ENCODE peak calls at places on chromosome 6, in five cellular contexts. E, Q, Z, F and S are unnamed samples.

GRCh38 chr6:26501482-26501986 is 1.4 kb downstream of the BTN1A1 start:
- DNase-seq in E (peak), Q (no peak), Z (no peak), F (peak), S (peak)

GRCh38 chr6:27867051-27867940 is 44.9 kb downstream of the OR2B2 start:
- DNase-seq in E (peak), Q (peak), Z (peak), F (peak), S (peak)

GRCh38 chr6:130997061-130997753 is 65.8 kb downstream of the EPB41L2 start:
- DNase-seq in E (no peak), Q (no peak), Z (no peak), F (peak), S (peak)

GRCh38 chr6:160462551-160463109 is 114.5 kb downstream of the SLC22A3 start:
- DNase-seq in E (no peak), Q (peak), Z (no peak), F (peak), S (peak)

GRCh38 chr6:52260634-52261033 is 16.3 kb upstream of the IL17F start:
- DNase-seq in E (no peak), Q (no peak), Z (no peak), F (no peak), S (no peak)

GRCh38 chr6:169288591-169288990 is 34.9 kb upstream of the THBS2 start:
- DNase-seq in E (no peak), Q (peak), Z (no peak), F (peak), S (peak)

GRCh38 chr6:149130093-149130872 is 187.2 kb upstream of the TAB2 start:
- DNase-seq in E (peak), Q (peak), Z (no peak), F (peak), S (peak)

GRCh38 chr6:21198032-21198640 is 395.4 kb upstream of the SOX4 start:
- DNase-seq in E (no peak), Q (no peak), Z (no peak), F (no peak), S (no peak)

GRCh38 chr6:141265748-141266647 is 866.7 kb upstream of the GJE1 start:
- DNase-seq in E (no peak), Q (peak), Z (no peak), F (peak), S (peak)

GRCh38 chr6:43147289-43147688 is 23.8 kb upstream of the SRF start:
- DNase-seq in E (no peak), Q (no peak), Z (no peak), F (no peak), S (no peak)

GRCh38 chr6:81465859-81466258 is 286.6 kb downstream of the TENT5A start:
- DNase-seq in E (no peak), Q (peak), Z (peak), F (peak), S (peak)
- TF ChIP-seq CTCF in E (peak), Q (peak), Z (peak), F (peak), S (peak)

GRCh38 chr6:159170999-159171712 is 2.0 kb downstream of the FNDC1 start:
- DNase-seq in E (no peak), Q (peak), Z (no peak), F (peak), S (peak)

GRCh38 chr6:159169193-159169555 is at the start of gene FNDC1:
- DNase-seq in E (no peak), Q (no peak), Z (peak), F (peak), S (no peak)

GRCh38 chr6:159168536-159169192 is 536 bp upstream of the FNDC1 start:
- DNase-seq in E (peak), Q (no peak), Z (peak), F (peak), S (peak)

GRCh38 chr6:159170333-159170672 is 1.1 kb downstream of the FNDC1 start:
- DNase-seq in E (no peak), Q (no peak), Z (no peak), F (peak), S (peak)

DNA sequence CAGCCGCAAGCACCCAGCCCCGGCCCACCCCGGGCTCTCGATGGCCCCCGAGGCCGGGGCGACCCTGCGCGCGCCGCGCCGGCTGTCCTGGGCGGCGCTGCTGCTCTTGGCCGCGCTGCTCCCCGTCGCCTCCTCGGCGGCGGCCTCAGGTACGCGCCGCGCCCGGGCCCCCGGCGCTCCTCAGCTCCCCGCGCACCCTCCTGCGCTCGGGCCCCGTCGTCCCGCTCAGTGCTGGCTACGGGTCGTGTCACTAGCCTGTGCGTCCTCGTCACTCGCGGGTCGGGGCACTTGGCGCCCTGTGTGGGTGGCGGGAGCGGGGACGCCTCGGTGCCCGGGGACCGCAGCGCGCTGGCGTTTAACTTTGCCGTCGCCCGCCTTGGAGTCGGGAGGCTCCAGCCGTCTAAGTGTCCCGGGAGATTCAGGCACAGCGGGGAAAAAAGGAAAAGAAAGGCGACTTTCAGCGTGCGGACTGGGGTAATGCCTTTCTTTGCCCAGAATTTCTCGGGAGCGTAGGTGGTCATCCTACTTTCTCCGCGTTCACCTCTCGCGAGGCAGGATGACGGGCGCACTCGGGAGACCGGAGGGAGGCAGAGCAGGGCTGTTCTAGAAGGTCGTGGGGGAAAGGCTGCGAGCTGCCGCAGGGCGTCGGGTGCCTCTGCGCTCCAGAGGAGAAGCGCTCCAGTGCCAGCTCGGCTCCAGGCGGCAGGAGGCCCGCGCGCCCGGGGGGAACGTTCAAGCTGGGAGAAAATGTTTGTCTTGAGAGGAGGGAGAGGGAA is 545 bp downstream of the FNDC1 start:
- DNase-seq in E (no peak), Q (peak), Z (peak), F (peak), S (peak)
- H3K4me3 ChIP-seq in E (no peak), Q (no peak), Z (peak), F (peak), S (peak)

DNA sequence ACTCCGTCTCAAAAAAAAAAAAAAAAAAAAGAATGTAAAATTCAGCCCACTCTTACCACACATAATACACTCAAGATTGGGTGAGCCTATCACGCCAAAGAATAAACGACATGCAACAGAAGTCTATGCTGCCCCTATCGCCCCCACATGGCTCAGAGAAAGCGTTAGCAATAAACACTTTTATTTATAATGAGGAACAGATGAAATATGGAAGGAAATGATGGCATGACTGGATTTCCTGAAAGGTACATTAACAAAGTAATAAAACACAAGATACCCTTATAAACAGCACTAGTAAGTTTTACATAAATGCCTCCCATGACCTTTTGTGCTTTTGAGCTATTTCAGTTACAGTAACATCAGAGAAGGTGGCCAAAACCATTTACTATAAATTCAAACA is 71.5 kb upstream of the SCAF8 start:
- DNase-seq in E (no peak), Q (no peak), Z (no peak), F (no peak), S (no peak)
- TF ChIP-seq CTCF in E (no peak), Q (no peak), Z (no peak), F (no peak), S (no peak)

GRCh38 chr6:156695747-156696146 is 81.4 kb upstream of the ARID1B start:
- DNase-seq in E (no peak), Q (no peak), Z (no peak), F (no peak), S (no peak)

GRCh38 chr6:156699017-156699421 is 78.2 kb upstream of the ARID1B start:
- DNase-seq in E (no peak), Q (peak), Z (no peak), F (peak), S (peak)

GRCh38 chr6:156697224-156697623 is 80.0 kb upstream of the ARID1B start:
- DNase-seq in E (no peak), Q (no peak), Z (no peak), F (no peak), S (no peak)

GRCh38 chr6:156700440-156701057 is 76.6 kb upstream of the ARID1B start:
- DNase-seq in E (no peak), Q (no peak), Z (no peak), F (no peak), S (no peak)

DNA sequence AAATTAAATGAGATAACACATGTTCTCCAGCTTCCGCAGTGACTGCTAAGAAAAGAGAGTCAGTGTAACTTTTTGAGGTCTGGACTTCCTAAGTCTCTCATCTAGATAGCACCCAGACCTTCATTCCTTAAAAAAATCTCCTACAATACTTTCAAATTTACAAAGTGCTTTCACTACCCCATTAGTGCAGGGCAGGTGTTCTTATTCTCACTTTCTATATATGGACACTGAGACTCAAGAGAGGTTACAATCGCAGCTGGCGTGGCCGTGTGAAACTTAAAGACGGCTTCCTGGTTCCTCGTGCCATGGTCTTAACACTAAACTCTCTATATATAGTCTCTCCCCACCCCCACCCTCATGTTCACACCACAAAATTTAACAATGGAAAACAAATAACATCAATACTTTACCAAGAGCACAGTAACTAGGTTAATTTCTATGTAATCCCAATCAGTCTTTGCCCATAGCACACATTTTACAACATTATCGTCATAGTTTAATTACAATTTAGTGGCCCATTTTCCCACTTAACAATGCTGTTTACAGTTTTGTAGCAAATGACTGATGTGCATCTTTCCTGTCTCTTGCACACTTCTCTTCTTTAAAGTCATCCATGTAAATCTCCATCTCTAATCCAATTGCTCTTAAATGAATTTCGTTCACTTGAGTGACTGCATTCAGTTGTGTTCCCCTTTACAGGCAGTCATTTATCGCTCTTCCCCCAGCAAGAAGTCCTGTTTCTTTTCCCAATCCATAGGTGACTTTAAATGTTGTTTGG is 78.8 kb upstream of the ARID1B start:
- DNase-seq in E (no peak), Q (no peak), Z (no peak), F (no peak), S (no peak)
- H3K4me3 ChIP-seq in E (no peak), Q (no peak), Z (no peak), F (no peak), S (no peak)

GRCh38 chr6:11412616-11413015 is 124.9 kb upstream of the TMEM170B start:
- DNase-seq in E (no peak), Q (no peak), Z (no peak), F (no peak), S (no peak)

GRCh38 chr6:11412011-11412424 is 125.5 kb upstream of the TMEM170B start:
- DNase-seq in E (no peak), Q (no peak), Z (peak), F (peak), S (peak)

GRCh38 chr6:11413728-11414127 is 123.8 kb upstream of the TMEM170B start:
- DNase-seq in E (no peak), Q (peak), Z (no peak), F (peak), S (no peak)

GRCh38 chr6:11414564-11414963 is 123.0 kb upstream of the TMEM170B start:
- DNase-seq in E (no peak), Q (peak), Z (no peak), F (no peak), S (no peak)

GRCh38 chr6:11413112-11413687 is 124.3 kb upstream of the TMEM170B start:
- DNase-seq in E (no peak), Q (no peak), Z (no peak), F (no peak), S (no peak)
- TF ChIP-seq CTCF in E (no peak), Q (no peak), Z (no peak), F (no peak), S (no peak)

GRCh38 chr6:90900034-90900433 is 313.2 kb upstream of the MAP3K7 start:
- DNase-seq in E (no peak), Q (no peak), Z (no peak), F (no peak), S (no peak)
- H3K4me3 ChIP-seq in E (no peak), Q (no peak), Z (no peak), F (no peak), S (no peak)

GRCh38 chr6:5401845-5402738 is 140.8 kb downstream of the FARS2 start:
- DNase-seq in E (no peak), Q (peak), Z (no peak), F (peak), S (peak)
- TF ChIP-seq CTCF in E (peak), Q (peak), Z (peak), F (peak), S (peak)

GRCh38 chr6:134173007-134173690 is 120.7 kb upstream of the SLC2A12 start:
- DNase-seq in E (no peak), Q (peak), Z (no peak), F (peak), S (peak)
- H3K4me3 ChIP-seq in E (peak), Q (peak), Z (no peak), F (peak), S (peak)

GRCh38 chr6:39815356-39815755 is 23.2 kb downstream of the DAAM2 start:
- DNase-seq in E (no peak), Q (no peak), Z (no peak), F (no peak), S (no peak)

GRCh38 chr6:39811835-39812345 is 19.7 kb downstream of the DAAM2 start:
- DNase-seq in E (no peak), Q (no peak), Z (no peak), F (no peak), S (no peak)

GRCh38 chr6:39814236-39814635 is 22.1 kb downstream of the DAAM2 start:
- DNase-seq in E (no peak), Q (no peak), Z (no peak), F (no peak), S (no peak)

GRCh38 chr6:39812496-39812852 is 20.3 kb downstream of the DAAM2 start:
- DNase-seq in E (no peak), Q (no peak), Z (no peak), F (no peak), S (no peak)

DNA sequence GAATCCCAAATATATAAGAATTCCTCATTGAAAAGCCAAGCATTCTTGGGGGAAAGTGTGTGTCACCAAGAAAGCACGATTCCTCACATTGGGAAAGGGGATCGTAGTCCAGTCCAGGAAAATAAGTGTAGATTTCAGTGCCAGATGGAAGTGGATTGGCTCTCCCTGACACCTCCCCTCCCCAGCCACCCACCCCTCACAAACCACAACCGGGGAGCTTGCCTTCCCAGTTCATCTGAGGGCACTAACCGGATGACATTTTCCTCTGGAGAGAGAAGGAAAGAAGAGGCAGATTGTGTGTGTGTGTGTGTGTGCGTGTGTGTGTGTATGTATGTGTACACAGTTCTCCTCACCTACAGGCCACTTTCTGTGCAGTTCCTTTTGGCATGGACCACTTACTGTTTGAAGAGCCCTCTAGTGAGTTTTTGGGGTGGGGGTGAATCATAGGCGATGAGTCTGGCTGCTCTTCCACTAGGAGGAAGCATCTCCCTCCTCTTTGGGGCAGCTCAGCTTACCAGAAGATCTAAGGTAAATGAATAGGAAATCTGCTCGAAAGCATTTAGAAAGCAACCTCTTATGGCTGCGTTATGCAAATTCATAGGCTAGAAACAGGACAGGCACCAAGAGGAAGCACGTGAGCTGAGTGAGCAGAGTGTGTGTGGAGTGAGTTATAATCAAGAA is 20.8 kb downstream of the DAAM2 start:
- DNase-seq in E (peak), Q (no peak), Z (peak), F (peak), S (peak)
- TF ChIP-seq CTCF in E (no peak), Q (no peak), Z (peak), F (peak), S (no peak)

GRCh38 chr6:29624520-29624961 is 8.4 kb downstream of the GABBR1 start:
- DNase-seq in E (no peak), Q (no peak), Z (no peak), F (no peak), S (no peak)

GRCh38 chr6:29627762-29628418 is 5.1 kb downstream of the GABBR1 start:
- DNase-seq in E (peak), Q (peak), Z (peak), F (peak), S (peak)

GRCh38 chr6:29628419-29629281 is 4.3 kb downstream of the GABBR1 start:
- DNase-seq in E (peak), Q (peak), Z (peak), F (peak), S (peak)

GRCh38 chr6:29626948-29627761 is 5.8 kb downstream of the GABBR1 start:
- DNase-seq in E (no peak), Q (no peak), Z (no peak), F (no peak), S (no peak)

GRCh38 chr6:29625337-29625930 is 7.5 kb downstream of the GABBR1 start:
- DNase-seq in E (no peak), Q (no peak), Z (no peak), F (no peak), S (no peak)
- H3K4me3 ChIP-seq in E (no peak), Q (no peak), Z (no peak), F (no peak), S (no peak)